ENCODE peak calls at places on chromosomes 1 and 21, in five cellular contexts. Q, B, K, T and S are unnamed samples. For H3K27me3, the result is how much of the 10 kb centered on the place peaks cover.

GRCh38 chr1:35190784-35191183 is 2.2 kb downstream of the SFPQ start:
- DNase-seq in T (no peak), K (no peak), B (no peak), Q (no peak), S (no peak)

GRCh38 chr1:90074555-90075315 is 79.8 kb downstream of the ZNF326 start:
- DNase-seq in K (no peak), Q (no peak), B (no peak), T (no peak), S (no peak)

GRCh38 chr1:42456010-42456753 is at the start of the genes PPCS and ZMYND12:
- DNase-seq in K (peak), T (peak), Q (peak), B (peak), S (peak)

GRCh38 chr1:225897595-225898514 is 8.9 kb upstream of the LEFTY1 start:
- DNase-seq in Q (no peak), K (no peak), B (no peak), T (no peak), S (no peak)

GRCh38 chr1:112637257-112638108 is 17.9 kb downstream of the CAPZA1 start:
- DNase-seq in T (no peak), Q (no peak), B (no peak), K (no peak), S (no peak)

GRCh38 chr1:214316597-214316996 is 35.6 kb downstream of the SMYD2 start:
- DNase-seq in Q (peak), B (no peak), K (no peak), T (no peak), S (no peak)

GRCh38 chr1:39167632-39168209 is 36.8 kb upstream of the MACF1 start:
- DNase-seq in T (no peak), Q (no peak), K (no peak), B (peak), S (no peak)

GRCh38 chr1:167369933-167370332 is 148.4 kb downstream of the CD247 start:
- DNase-seq in T (no peak), B (no peak), Q (no peak), K (no peak), S (no peak)

GRCh38 chr1:228007054-228007800 is 429 bp downstream of the WNT3A start:
- DNase-seq in K (no peak), B (no peak), Q (peak), T (peak), S (no peak)

GRCh38 chr1:225426395-225427248 is 1.2 kb downstream of the LBR start:
- DNase-seq in B (peak), T (peak), K (no peak), Q (peak), S (no peak)

GRCh38 chr1:4964634-4965345 is 310.4 kb downstream of the AJAP1 start:
- DNase-seq in B (no peak), K (no peak), Q (no peak), T (no peak), S (no peak)

GRCh38 chr1:218480691-218481099 is 135.6 kb downstream of the TGFB2 start:
- DNase-seq in K (no peak), T (no peak), Q (no peak), B (no peak), S (no peak)
- TF ChIP-seq REST in K (no peak), T (no peak), Q (no peak), B (no peak), S (no peak)

GRCh38 chr1:181659348-181659957 is 176.1 kb downstream of the CACNA1E start:
- DNase-seq in T (peak), Q (peak), B (no peak), K (no peak), S (no peak)

GRCh38 chr1:181661569-181661968 is 178.3 kb downstream of the CACNA1E start:
- DNase-seq in K (no peak), Q (no peak), T (no peak), B (no peak), S (no peak)

GRCh38 chr1:181660621-181661020 is 177.3 kb downstream of the CACNA1E start:
- DNase-seq in Q (no peak), T (no peak), B (no peak), K (no peak), S (no peak)

GRCh38 chr1:181655756-181656155 is 172.4 kb downstream of the CACNA1E start:
- DNase-seq in T (no peak), B (no peak), K (no peak), Q (no peak), S (no peak)

GRCh38 chr1:181656491-181656890 is 173.2 kb downstream of the CACNA1E start:
- DNase-seq in Q (no peak), T (no peak), K (no peak), B (no peak), S (no peak)
- H3K27me3 ChIP-seq in Q (under half), T (under half), K (under half), B (under half), S (under half)

DNA sequence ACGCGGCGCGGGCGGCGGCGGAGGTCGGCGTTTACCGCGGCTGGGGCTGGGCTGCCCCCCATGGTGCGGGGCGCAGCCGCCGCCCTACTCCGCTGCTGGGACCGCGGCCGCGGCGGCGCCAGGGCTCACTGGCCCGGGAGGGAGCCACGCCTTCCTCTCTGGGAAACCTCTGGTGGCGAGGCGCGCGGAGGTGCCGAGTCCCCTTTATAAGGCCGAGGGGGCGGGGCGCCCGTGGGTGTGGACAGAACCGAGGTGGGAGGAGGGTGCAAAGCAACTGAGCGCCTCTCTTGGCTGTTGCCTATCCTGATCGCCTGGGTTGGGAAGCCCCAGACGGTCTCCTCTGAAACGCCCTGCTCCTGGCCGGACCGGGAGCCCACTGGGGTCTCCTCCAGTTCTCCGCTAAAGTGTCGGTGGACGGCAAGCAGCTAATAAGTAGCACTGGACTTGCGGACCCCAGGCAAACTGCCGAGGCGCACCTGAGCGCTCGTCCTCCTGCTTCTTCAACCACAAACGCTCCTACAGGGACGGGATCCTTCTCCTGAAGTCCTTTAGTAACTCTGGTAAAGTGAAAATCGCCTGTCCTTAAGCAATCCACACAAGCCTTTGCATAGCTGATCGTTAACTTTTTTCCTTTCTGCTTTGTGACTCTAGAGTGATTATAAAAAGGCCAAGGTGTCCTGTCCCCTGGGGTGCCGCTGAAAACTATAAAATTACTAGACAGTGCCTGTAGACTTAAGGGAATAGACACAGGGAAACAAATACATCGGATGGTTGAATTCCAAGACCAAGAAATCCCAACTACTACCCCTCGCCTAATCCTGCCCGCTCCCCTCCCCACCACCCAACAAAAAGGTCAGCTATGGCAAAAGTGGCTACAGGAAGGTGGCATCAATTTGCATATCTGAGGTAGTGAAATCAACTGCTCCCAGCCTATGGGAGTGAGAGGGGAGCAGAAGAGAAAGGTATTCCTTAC is at the start of gene PTGER3:
- DNase-seq in T (peak), B (peak), Q (peak), K (no peak), S (no peak)
- TF ChIP-seq REST in T (no peak), B (no peak), Q (no peak), K (no peak), S (no peak)

GRCh38 chr1:2999138-2999537 is 22.1 kb upstream of the ACTRT2 start:
- DNase-seq in B (no peak), T (no peak), K (no peak), Q (no peak), S (no peak)
- H3K27me3 ChIP-seq in B (under half), T (under half), K (under half), Q (under half), S (under half)

GRCh38 chr1:15370781-15371467 is 38.8 kb upstream of the EFHD2 start:
- DNase-seq in B (no peak), K (no peak), T (peak), Q (no peak), S (no peak)
- TF ChIP-seq REST in B (no peak), K (no peak), T (no peak), Q (no peak), S (no peak)

GRCh38 chr1:183126528-183126927 is 59.5 kb upstream of the LAMC2 start:
- DNase-seq in B (no peak), Q (no peak), T (no peak), K (no peak), S (no peak)

GRCh38 chr1:183126000-183126366 is 60.1 kb upstream of the LAMC2 start:
- DNase-seq in Q (no peak), B (no peak), K (no peak), T (no peak), S (no peak)

GRCh38 chr1:183121609-183122008 is 64.5 kb upstream of the LAMC2 start:
- DNase-seq in Q (no peak), K (no peak), B (no peak), T (no peak), S (no peak)

GRCh38 chr1:183125279-183125999 is 60.6 kb upstream of the LAMC2 start:
- DNase-seq in Q (no peak), B (no peak), T (no peak), K (no peak), S (no peak)

DNA sequence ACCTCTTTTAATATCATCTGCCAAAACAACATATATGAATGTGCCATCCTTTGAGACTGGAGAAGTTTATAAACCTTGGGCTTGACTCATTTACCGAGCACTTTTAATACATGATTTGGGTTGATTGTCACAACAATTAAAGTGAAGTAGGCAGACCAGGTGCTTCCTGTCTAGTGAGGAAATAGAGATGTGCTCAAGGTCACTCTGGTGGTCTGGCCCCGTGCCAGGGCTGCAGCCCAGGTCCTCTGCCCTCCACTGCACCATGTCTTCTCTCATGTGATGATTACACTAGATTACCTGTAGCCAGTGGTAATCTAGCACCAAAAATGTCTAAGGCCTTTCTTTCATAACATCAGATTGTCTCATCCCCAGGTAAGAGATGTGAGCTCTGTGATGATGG is 61.8 kb upstream of the LAMC2 start:
- DNase-seq in B (no peak), Q (no peak), T (peak), K (no peak), S (no peak)
- H3K27me3 ChIP-seq in B (under half), Q (under half), T (under half), K (under half), S (under half)

DNA sequence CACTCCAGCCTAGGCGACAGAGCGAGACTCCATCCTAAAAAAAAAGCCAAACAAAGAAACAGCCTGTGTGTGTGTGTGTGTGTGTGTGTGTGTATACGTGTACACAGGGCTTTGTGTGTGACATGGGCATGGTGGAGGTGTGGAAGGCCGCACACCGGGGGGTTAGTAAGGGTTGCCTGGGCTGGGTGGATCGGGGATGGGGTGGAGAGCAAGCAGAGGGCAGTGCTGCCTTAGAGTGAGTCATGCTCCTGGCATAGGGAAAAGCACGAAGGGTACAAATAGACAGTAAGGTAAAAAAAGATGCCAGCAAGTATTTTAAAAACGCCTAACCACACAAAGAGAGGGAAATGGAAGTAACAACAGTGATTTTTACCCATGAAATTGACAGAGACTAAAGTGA is 6.2 kb downstream of the PRMT2 start:
- DNase-seq in K (no peak), Q (no peak), T (no peak), B (no peak), S (no peak)
- TF ChIP-seq REST in K (no peak), Q (no peak), T (no peak), B (no peak), S (no peak)